ENCODE peak calls at places on chromosome 4, in six cellular contexts. Z is epithelial cell of proximal tubule, W is bronchial epithelial cell, K is cardiac fibroblast, N is hepatocyte, P is iPS DF 6.9. E is an unnamed sample.

GRCh38 chr4:91099666-91100065 is 972.5 kb downstream of the CCSER1 start:
- DNase-seq in Z (no peak), N (no peak), W (no peak), K (no peak), P (no peak), E (no peak)

GRCh38 chr4:113026556-113026955 is 22.9 kb upstream of the ANK2 start:
- DNase-seq in N (no peak), P (no peak), K (peak), W (peak), Z (no peak), E (peak)

GRCh38 chr4:161320377-161320776 is 843.4 kb downstream of the FSTL5 start:
- DNase-seq in N (peak), Z (no peak), K (no peak), P (peak), W (peak), E (no peak)

GRCh38 chr4:2248044-2248780 is 6.3 kb upstream of the HAUS3 start:
- DNase-seq in W (no peak), P (no peak), Z (no peak), K (no peak), N (peak), E (no peak)

GRCh38 chr4:7769936-7770674 is 169.6 kb downstream of the AFAP1 start:
- DNase-seq in W (no peak), Z (no peak), N (peak), K (peak), P (peak), E (no peak)

GRCh38 chr4:105061136-105061696 is 85.5 kb upstream of the TET2 start:
- DNase-seq in P (peak), Z (peak), K (peak), N (no peak), W (peak), E (no peak)

GRCh38 chr4:127518022-127518421 is 114.7 kb upstream of the INTU start:
- DNase-seq in Z (no peak), N (no peak), K (no peak), P (no peak), W (no peak), E (no peak)

GRCh38 chr4:69860007-69860406 is at the start of gene SULT1E1:
- DNase-seq in P (no peak), N (no peak), K (peak), W (peak), Z (no peak), E (peak)

GRCh38 chr4:95095352-95095974 is 337.7 kb downstream of the BMPR1B start:
- DNase-seq in K (peak), Z (no peak), W (peak), N (peak), P (no peak), E (peak)

GRCh38 chr4:4990857-4991540 is 28.3 kb downstream of the CYTL1 start:
- DNase-seq in K (peak), N (peak), W (no peak), Z (peak), P (no peak), E (peak)

GRCh38 chr4:139522457-139522856 is 33.6 kb downstream of the SETD7 start:
- DNase-seq in W (no peak), P (no peak), N (no peak), Z (no peak), K (no peak), E (no peak)

GRCh38 chr4:153765836-153766235 is 6.0 kb upstream of the RNF175 start:
- DNase-seq in N (no peak), P (no peak), Z (no peak), K (no peak), W (no peak), E (no peak)

GRCh38 chr4:139278956-139279722 is 886 bp downstream of the MGARP start:
- DNase-seq in K (no peak), W (no peak), Z (no peak), P (no peak), N (no peak), E (no peak)

GRCh38 chr4:187480146-187481145 is 515.1 kb upstream of the ZFP42 start:
- DNase-seq in K (no peak), W (peak), N (peak), P (no peak), Z (no peak), E (peak)

GRCh38 chr4:163350672-163351071 is 7.0 kb downstream of the NPY5R start:
- DNase-seq in K (no peak), Z (peak), W (peak), P (no peak), N (peak), E (no peak)

GRCh38 chr4:144463896-144464295 is 182.1 kb upstream of the HHIP start:
- DNase-seq in K (no peak), N (no peak), Z (no peak), W (no peak), P (no peak), E (no peak)

GRCh38 chr4:55684276-55684675 is 48.2 kb upstream of the NMU start:
- DNase-seq in N (no peak), Z (no peak), P (no peak), W (no peak), K (no peak), E (no peak)

GRCh38 chr4:121243476-121243875 is 79.4 kb upstream of the TNIP3 start:
- DNase-seq in K (no peak), W (peak), N (no peak), Z (no peak), P (no peak), E (no peak)

GRCh38 chr4:138269175-138269574 is 27.0 kb upstream of the SLC7A11 start:
- DNase-seq in Z (no peak), K (no peak), N (no peak), P (no peak), W (no peak), E (no peak)

GRCh38 chr4:78482281-78482680 is 69.3 kb upstream of the ANXA3 start:
- DNase-seq in P (no peak), Z (no peak), K (no peak), N (no peak), W (no peak), E (no peak)

GRCh38 chr4:82524570-82525152 is 37.1 kb downstream of the TMEM150C start:
- DNase-seq in K (no peak), W (peak), N (peak), P (no peak), Z (no peak), E (no peak)

GRCh38 chr4:168677063-168677462 is 180.2 kb downstream of the PALLD start:
- DNase-seq in W (no peak), K (no peak), Z (no peak), N (no peak), P (no peak), E (no peak)

GRCh38 chr4:5888222-5888701 is 4.6 kb downstream of the CRMP1 start:
- DNase-seq in W (no peak), Z (no peak), P (no peak), N (peak), K (no peak), E (no peak)

GRCh38 chr4:186699298-186699697 is 24.4 kb downstream of the FAT1 start:
- DNase-seq in Z (no peak), N (peak), W (peak), K (peak), P (no peak), E (no peak)

GRCh38 chr4:57945298-57945697 is 835.1 kb upstream of the IGFBP7 start:
- DNase-seq in W (no peak), Z (no peak), N (no peak), K (no peak), P (no peak), E (no peak)

GRCh38 chr4:110808371-110808878 is 185.5 kb upstream of the PITX2 start:
- DNase-seq in K (peak), W (no peak), P (no peak), N (no peak), Z (peak), E (peak)

GRCh38 chr4:5448286-5448685 is 260.1 kb downstream of the EVC2 start:
- DNase-seq in K (no peak), W (no peak), P (no peak), N (no peak), Z (no peak), E (no peak)

GRCh38 chr4:46274717-46275116 is 115.2 kb downstream of the GABRA2 start:
- DNase-seq in P (no peak), K (peak), N (no peak), Z (no peak), W (no peak), E (no peak)

GRCh38 chr4:108839333-108839732 is 76.5 kb upstream of the ETNPPL start:
- DNase-seq in N (no peak), Z (no peak), K (no peak), P (no peak), W (no peak), E (no peak)

GRCh38 chr4:153154010-153154975 is 50.0 kb upstream of the TRIM2 start:
- DNase-seq in P (no peak), K (peak), Z (no peak), W (peak), N (peak), E (peak)

GRCh38 chr4:1535926-1536578 is 129.8 kb upstream of the NKX1-1 start:
- DNase-seq in Z (no peak), P (no peak), N (no peak), W (no peak), K (no peak), E (no peak)

GRCh38 chr4:8513931-8514330 is 66.3 kb upstream of the GPR78 start:
- DNase-seq in W (no peak), K (no peak), Z (no peak), P (no peak), N (no peak), E (no peak)

GRCh38 chr4:67198757-67199156 is 346.5 kb downstream of the CENPC start:
- DNase-seq in N (peak), W (peak), P (peak), K (peak), Z (peak), E (peak)

GRCh38 chr4:106343865-106344264 is 24.7 kb downstream of the GIMD1 start:
- DNase-seq in W (no peak), P (no peak), K (no peak), N (no peak), Z (no peak), E (no peak)

GRCh38 chr4:111937368-111937767 is 207.9 kb upstream of the FAM241A start:
- DNase-seq in W (peak), N (peak), P (no peak), K (peak), Z (no peak), E (no peak)

GRCh38 chr4:74266081-74266480 is 42.2 kb upstream of the EPGN start:
- DNase-seq in N (no peak), P (no peak), K (no peak), Z (no peak), W (peak), E (no peak)

DNA sequence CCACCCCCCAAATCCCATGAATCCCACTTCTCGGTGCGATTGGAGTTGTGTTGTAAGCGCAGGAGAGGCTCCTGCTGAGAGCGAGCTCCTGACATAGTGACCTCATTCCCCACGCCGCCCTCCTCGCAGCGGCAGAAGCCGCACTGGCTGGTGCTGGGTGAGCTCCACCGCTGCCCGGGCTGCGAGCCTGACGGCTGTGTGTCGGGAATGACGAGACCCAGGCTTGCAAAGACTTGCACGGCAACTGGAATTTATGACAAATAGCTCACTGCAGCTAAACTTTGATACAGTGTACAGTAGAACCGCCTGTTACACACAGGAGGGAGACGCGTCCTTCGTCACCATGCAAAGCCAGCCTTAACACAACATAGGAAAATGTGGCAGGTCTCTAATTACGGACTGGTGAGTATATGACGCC is 82.4 kb downstream of the STOX2 start:
- DNase-seq in Z (peak), K (peak), P (no peak), N (peak), W (peak), E (peak)
- H3K4me3 ChIP-seq in Z (peak), K (peak), P (peak), N (peak), W (peak), E (peak)

DNA sequence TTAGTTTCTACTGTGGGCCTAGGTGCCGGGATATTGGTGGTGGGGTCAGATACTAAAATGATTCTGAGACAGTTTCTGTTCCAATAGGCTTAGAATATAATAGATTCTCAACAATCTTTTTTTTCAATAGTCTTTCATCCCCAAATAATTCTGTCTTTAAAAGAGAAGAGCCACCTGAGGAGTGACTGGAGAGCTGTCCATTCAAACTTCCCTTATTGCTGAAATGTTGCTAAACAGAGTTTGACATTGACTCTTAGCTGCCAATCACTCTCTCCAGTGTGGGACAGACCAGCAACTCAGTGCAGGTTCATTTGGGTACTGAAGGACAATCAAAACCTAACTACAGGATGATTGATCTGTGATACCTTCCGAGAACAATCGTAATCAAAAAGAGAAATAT is 12.4 kb upstream of the ADH7 start:
- DNase-seq in N (no peak), K (no peak), W (no peak), Z (no peak), P (no peak), E (no peak)
- H3K4me3 ChIP-seq in N (no peak), K (no peak), W (no peak), Z (no peak), P (no peak), E (no peak)

DNA sequence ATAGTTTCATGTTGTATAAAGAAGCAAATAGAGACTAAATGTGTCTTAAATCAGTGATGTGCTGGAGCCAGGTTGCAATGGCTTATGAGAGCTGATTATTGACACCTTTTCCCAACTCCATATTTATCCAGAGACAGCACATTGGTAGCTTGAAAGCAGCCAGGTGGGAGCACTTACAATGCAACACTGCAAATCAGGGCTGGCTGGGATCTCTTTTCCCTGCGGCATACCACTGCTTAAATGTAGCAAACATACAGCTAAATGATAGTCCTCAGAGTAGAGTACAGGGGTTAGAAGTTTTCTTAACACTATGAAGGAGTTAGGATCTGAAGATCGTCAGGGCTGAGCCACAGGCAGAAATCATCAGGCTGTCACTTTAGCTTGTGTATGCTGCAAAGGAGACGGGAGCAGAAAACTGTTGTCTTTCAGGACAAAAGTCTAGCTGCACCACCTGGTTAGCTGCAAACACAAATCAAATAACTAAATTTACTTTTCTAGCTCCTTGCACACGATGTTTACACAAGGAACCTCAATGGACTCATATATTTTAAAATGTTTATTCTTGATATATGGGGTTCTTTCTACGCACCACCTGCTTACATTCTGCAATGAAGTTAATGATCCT is 527.3 kb downstream of the TLL1 start:
- DNase-seq in N (no peak), W (no peak), K (no peak), Z (no peak), P (no peak), E (no peak)
- H3K4me3 ChIP-seq in N (no peak), W (no peak), K (no peak), Z (no peak), P (no peak), E (no peak)

DNA sequence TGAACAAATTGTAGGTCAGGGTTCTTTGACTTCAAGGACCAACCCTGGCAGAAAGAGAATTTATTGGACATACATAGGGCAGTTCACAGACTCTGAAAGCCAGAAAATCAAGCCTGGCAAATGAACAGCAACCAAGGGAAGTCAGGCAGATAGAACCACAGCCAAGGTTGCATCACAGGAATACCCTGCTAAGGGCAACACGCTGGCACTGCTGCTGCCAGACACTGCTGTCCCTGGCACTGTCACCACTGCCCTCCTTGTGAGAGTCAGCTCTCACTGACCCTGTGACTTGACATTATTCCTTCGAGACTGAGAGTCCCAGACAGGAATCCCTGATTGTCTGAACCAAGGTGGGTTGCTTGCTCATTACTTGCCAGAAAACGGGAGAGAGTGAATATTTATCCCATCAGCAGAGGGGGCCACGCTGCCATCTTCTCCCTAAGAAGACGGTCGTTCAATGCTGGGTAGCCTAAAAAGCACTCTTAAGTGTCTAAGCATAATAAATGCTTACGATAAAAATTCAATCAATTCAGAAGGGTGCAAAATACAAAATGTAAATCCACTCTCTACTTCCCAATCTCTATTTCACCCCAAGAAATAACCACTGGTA is 23.2 kb upstream of the PTTG2 start:
- DNase-seq in Z (no peak), W (no peak), P (no peak), N (no peak), K (no peak), E (no peak)
- H3K4me3 ChIP-seq in Z (no peak), W (no peak), P (no peak), N (no peak), K (no peak), E (no peak)